ENCODE peak calls at places on chromosome 5, in six cellular contexts. One of them, this sample, is unnamed.

GRCh38 chr5:169018980-169019379 is 282.0 kb downstream of the SLIT3 start:
- DNase-seq in activated T-helper 1 cell treated with anti-CD3 and anti-CD28 coated beads, Interleukin-2, amount 50 U/mL, for 16 hours: no peak
- DNase-seq in AG08396: no peak
- DNase-seq in stimulated activated CD4-positive, alpha-beta T cell treated with anti-CD3 and anti-CD28 coated beads, Interleukin-4, amount 100 ng/mL, for 4 hours: no peak
- DNase-seq in amniotic epithelial cell: no peak
- DNase-seq in Calu3: no peak
- DNase-seq in this sample: no peak

GRCh38 chr5:61817472-61818326 is 485.6 kb downstream of the ZSWIM6 start:
- DNase-seq in amniotic epithelial cell: peak; percentile 50
- DNase-seq in AG08396: peak; percentile 38
- DNase-seq in activated T-helper 1 cell treated with anti-CD3 and anti-CD28 coated beads, Interleukin-2, amount 50 U/mL, for 16 hours: no peak
- DNase-seq in stimulated activated CD4-positive, alpha-beta T cell treated with anti-CD3 and anti-CD28 coated beads, Interleukin-4, amount 100 ng/mL, for 4 hours: no peak
- DNase-seq in Calu3: peak; percentile 56
- DNase-seq in this sample: peak; percentile 79

GRCh38 chr5:88438006-88438405 is 169.4 kb upstream of the TMEM161B start:
- DNase-seq in AG08396: peak; percentile 4
- DNase-seq in Calu3: peak; percentile 81
- DNase-seq in activated T-helper 1 cell treated with anti-CD3 and anti-CD28 coated beads, Interleukin-2, amount 50 U/mL, for 16 hours: no peak
- DNase-seq in amniotic epithelial cell: no peak
- DNase-seq in stimulated activated CD4-positive, alpha-beta T cell treated with anti-CD3 and anti-CD28 coated beads, Interleukin-4, amount 100 ng/mL, for 4 hours: no peak
- DNase-seq in this sample: peak; percentile 29

GRCh38 chr5:6729400-6730310 is 16.4 kb downstream of the TENT4A start:
- DNase-seq in amniotic epithelial cell: no peak
- DNase-seq in AG08396: no peak
- DNase-seq in stimulated activated CD4-positive, alpha-beta T cell treated with anti-CD3 and anti-CD28 coated beads, Interleukin-4, amount 100 ng/mL, for 4 hours: peak; percentile 21
- DNase-seq in activated T-helper 1 cell treated with anti-CD3 and anti-CD28 coated beads, Interleukin-2, amount 50 U/mL, for 16 hours: no peak
- DNase-seq in Calu3: no peak
- DNase-seq in this sample: no peak

GRCh38 chr5:106171132-106171531 is 1499.6 kb downstream of the EFNA5 start:
- DNase-seq in amniotic epithelial cell: no peak
- DNase-seq in stimulated activated CD4-positive, alpha-beta T cell treated with anti-CD3 and anti-CD28 coated beads, Interleukin-4, amount 100 ng/mL, for 4 hours: no peak
- DNase-seq in AG08396: no peak
- DNase-seq in Calu3: no peak
- DNase-seq in activated T-helper 1 cell treated with anti-CD3 and anti-CD28 coated beads, Interleukin-2, amount 50 U/mL, for 16 hours: no peak
- DNase-seq in this sample: no peak

GRCh38 chr5:97549496-97549895 is 366.4 kb upstream of the RIOK2 start:
- DNase-seq in amniotic epithelial cell: no peak
- DNase-seq in activated T-helper 1 cell treated with anti-CD3 and anti-CD28 coated beads, Interleukin-2, amount 50 U/mL, for 16 hours: no peak
- DNase-seq in Calu3: no peak
- DNase-seq in AG08396: no peak
- DNase-seq in stimulated activated CD4-positive, alpha-beta T cell treated with anti-CD3 and anti-CD28 coated beads, Interleukin-4, amount 100 ng/mL, for 4 hours: no peak
- DNase-seq in this sample: no peak

GRCh38 chr5:35369965-35370790 is 139.9 kb upstream of the PRLR start:
- DNase-seq in Calu3: no peak
- DNase-seq in amniotic epithelial cell: peak; percentile 32
- DNase-seq in stimulated activated CD4-positive, alpha-beta T cell treated with anti-CD3 and anti-CD28 coated beads, Interleukin-4, amount 100 ng/mL, for 4 hours: no peak
- DNase-seq in AG08396: no peak
- DNase-seq in activated T-helper 1 cell treated with anti-CD3 and anti-CD28 coated beads, Interleukin-2, amount 50 U/mL, for 16 hours: no peak
- DNase-seq in this sample: peak; percentile 76

GRCh38 chr5:132181011-132181629 is 46.5 kb downstream of the P4HA2 start:
- DNase-seq in stimulated activated CD4-positive, alpha-beta T cell treated with anti-CD3 and anti-CD28 coated beads, Interleukin-4, amount 100 ng/mL, for 4 hours: no peak
- DNase-seq in amniotic epithelial cell: no peak
- DNase-seq in activated T-helper 1 cell treated with anti-CD3 and anti-CD28 coated beads, Interleukin-2, amount 50 U/mL, for 16 hours: no peak
- DNase-seq in Calu3: no peak
- DNase-seq in AG08396: no peak
- DNase-seq in this sample: no peak

GRCh38 chr5:151885138-151885908 is 39.3 kb downstream of the GLRA1 start:
- DNase-seq in AG08396: no peak
- DNase-seq in Calu3: no peak
- DNase-seq in stimulated activated CD4-positive, alpha-beta T cell treated with anti-CD3 and anti-CD28 coated beads, Interleukin-4, amount 100 ng/mL, for 4 hours: no peak
- DNase-seq in amniotic epithelial cell: no peak
- DNase-seq in activated T-helper 1 cell treated with anti-CD3 and anti-CD28 coated beads, Interleukin-2, amount 50 U/mL, for 16 hours: no peak
- DNase-seq in this sample: no peak

GRCh38 chr5:71836084-71836483 is 117.0 kb downstream of the CARTPT start:
- DNase-seq in amniotic epithelial cell: peak; percentile 6
- DNase-seq in Calu3: no peak
- DNase-seq in activated T-helper 1 cell treated with anti-CD3 and anti-CD28 coated beads, Interleukin-2, amount 50 U/mL, for 16 hours: no peak
- DNase-seq in stimulated activated CD4-positive, alpha-beta T cell treated with anti-CD3 and anti-CD28 coated beads, Interleukin-4, amount 100 ng/mL, for 4 hours: no peak
- DNase-seq in AG08396: no peak
- DNase-seq in this sample: no peak

GRCh38 chr5:165157209-165157608 is 1651.8 kb downstream of the MAT2B start:
- DNase-seq in amniotic epithelial cell: peak; percentile 40
- DNase-seq in AG08396: no peak
- DNase-seq in stimulated activated CD4-positive, alpha-beta T cell treated with anti-CD3 and anti-CD28 coated beads, Interleukin-4, amount 100 ng/mL, for 4 hours: no peak
- DNase-seq in activated T-helper 1 cell treated with anti-CD3 and anti-CD28 coated beads, Interleukin-2, amount 50 U/mL, for 16 hours: no peak
- DNase-seq in Calu3: no peak
- DNase-seq in this sample: no peak

GRCh38 chr5:60929024-60929423 is 15.8 kb downstream of the ERCC8 start:
- DNase-seq in AG08396: no peak
- DNase-seq in stimulated activated CD4-positive, alpha-beta T cell treated with anti-CD3 and anti-CD28 coated beads, Interleukin-4, amount 100 ng/mL, for 4 hours: no peak
- DNase-seq in Calu3: no peak
- DNase-seq in activated T-helper 1 cell treated with anti-CD3 and anti-CD28 coated beads, Interleukin-2, amount 50 U/mL, for 16 hours: no peak
- DNase-seq in amniotic epithelial cell: peak; percentile 8
- DNase-seq in this sample: no peak

GRCh38 chr5:10564838-10565784 is 1.2 kb downstream of the ANKRD33B start:
- DNase-seq in AG08396: peak; percentile 31
- DNase-seq in stimulated activated CD4-positive, alpha-beta T cell treated with anti-CD3 and anti-CD28 coated beads, Interleukin-4, amount 100 ng/mL, for 4 hours: peak; percentile 13
- DNase-seq in Calu3: no peak
- DNase-seq in activated T-helper 1 cell treated with anti-CD3 and anti-CD28 coated beads, Interleukin-2, amount 50 U/mL, for 16 hours: no peak
- DNase-seq in amniotic epithelial cell: no peak
- DNase-seq in this sample: no peak

GRCh38 chr5:107377277-107377609 is 293.5 kb downstream of the EFNA5 start:
- DNase-seq in AG08396: no peak
- DNase-seq in amniotic epithelial cell: no peak
- DNase-seq in stimulated activated CD4-positive, alpha-beta T cell treated with anti-CD3 and anti-CD28 coated beads, Interleukin-4, amount 100 ng/mL, for 4 hours: no peak
- DNase-seq in Calu3: no peak
- DNase-seq in activated T-helper 1 cell treated with anti-CD3 and anti-CD28 coated beads, Interleukin-2, amount 50 U/mL, for 16 hours: no peak
- DNase-seq in this sample: no peak

GRCh38 chr5:38532165-38532669 is 24.2 kb downstream of the LIFR start:
- DNase-seq in AG08396: no peak
- DNase-seq in amniotic epithelial cell: no peak
- DNase-seq in activated T-helper 1 cell treated with anti-CD3 and anti-CD28 coated beads, Interleukin-2, amount 50 U/mL, for 16 hours: no peak
- DNase-seq in stimulated activated CD4-positive, alpha-beta T cell treated with anti-CD3 and anti-CD28 coated beads, Interleukin-4, amount 100 ng/mL, for 4 hours: no peak
- DNase-seq in Calu3: no peak
- DNase-seq in this sample: peak; percentile 19

GRCh38 chr5:6736524-6737042 is 23.4 kb downstream of the TENT4A start:
- DNase-seq in Calu3: no peak
- DNase-seq in amniotic epithelial cell: no peak
- DNase-seq in AG08396: no peak
- DNase-seq in activated T-helper 1 cell treated with anti-CD3 and anti-CD28 coated beads, Interleukin-2, amount 50 U/mL, for 16 hours: no peak
- DNase-seq in stimulated activated CD4-positive, alpha-beta T cell treated with anti-CD3 and anti-CD28 coated beads, Interleukin-4, amount 100 ng/mL, for 4 hours: no peak
- DNase-seq in this sample: no peak

GRCh38 chr5:17411436-17411835 is 86.6 kb upstream of the TAF11L2 start:
- DNase-seq in activated T-helper 1 cell treated with anti-CD3 and anti-CD28 coated beads, Interleukin-2, amount 50 U/mL, for 16 hours: no peak
- DNase-seq in stimulated activated CD4-positive, alpha-beta T cell treated with anti-CD3 and anti-CD28 coated beads, Interleukin-4, amount 100 ng/mL, for 4 hours: no peak
- DNase-seq in amniotic epithelial cell: peak; percentile 88
- DNase-seq in AG08396: no peak
- DNase-seq in Calu3: no peak
- DNase-seq in this sample: peak; percentile 44

GRCh38 chr5:10555134-10555733 is 8.6 kb upstream of the ANKRD33B start:
- DNase-seq in activated T-helper 1 cell treated with anti-CD3 and anti-CD28 coated beads, Interleukin-2, amount 50 U/mL, for 16 hours: no peak
- DNase-seq in Calu3: peak; percentile 31
- DNase-seq in stimulated activated CD4-positive, alpha-beta T cell treated with anti-CD3 and anti-CD28 coated beads, Interleukin-4, amount 100 ng/mL, for 4 hours: no peak
- DNase-seq in AG08396: peak; percentile 63
- DNase-seq in amniotic epithelial cell: peak; percentile 68
- DNase-seq in this sample: peak; percentile 81

GRCh38 chr5:1341863-1342262 is 3.0 kb downstream of the CLPTM1L start:
- DNase-seq in AG08396: no peak
- DNase-seq in amniotic epithelial cell: no peak
- DNase-seq in activated T-helper 1 cell treated with anti-CD3 and anti-CD28 coated beads, Interleukin-2, amount 50 U/mL, for 16 hours: no peak
- DNase-seq in stimulated activated CD4-positive, alpha-beta T cell treated with anti-CD3 and anti-CD28 coated beads, Interleukin-4, amount 100 ng/mL, for 4 hours: no peak
- DNase-seq in Calu3: no peak
- DNase-seq in this sample: no peak

GRCh38 chr5:38023799-38024198 is 184.0 kb upstream of the GDNF start:
- DNase-seq in Calu3: no peak
- DNase-seq in stimulated activated CD4-positive, alpha-beta T cell treated with anti-CD3 and anti-CD28 coated beads, Interleukin-4, amount 100 ng/mL, for 4 hours: no peak
- DNase-seq in AG08396: no peak
- DNase-seq in activated T-helper 1 cell treated with anti-CD3 and anti-CD28 coated beads, Interleukin-2, amount 50 U/mL, for 16 hours: no peak
- DNase-seq in amniotic epithelial cell: no peak
- DNase-seq in this sample: no peak

GRCh38 chr5:68252678-68253520 is 37.3 kb downstream of the PIK3R1 start:
- DNase-seq in Calu3: peak; percentile 67
- DNase-seq in amniotic epithelial cell: peak; percentile 71
- DNase-seq in AG08396: peak; percentile 65
- DNase-seq in activated T-helper 1 cell treated with anti-CD3 and anti-CD28 coated beads, Interleukin-2, amount 50 U/mL, for 16 hours: no peak
- DNase-seq in stimulated activated CD4-positive, alpha-beta T cell treated with anti-CD3 and anti-CD28 coated beads, Interleukin-4, amount 100 ng/mL, for 4 hours: peak; percentile 28
- DNase-seq in this sample: peak; percentile 37

GRCh38 chr5:50969207-50970145 is 303.0 kb downstream of the PARP8 start:
- DNase-seq in amniotic epithelial cell: no peak
- DNase-seq in stimulated activated CD4-positive, alpha-beta T cell treated with anti-CD3 and anti-CD28 coated beads, Interleukin-4, amount 100 ng/mL, for 4 hours: no peak
- DNase-seq in activated T-helper 1 cell treated with anti-CD3 and anti-CD28 coated beads, Interleukin-2, amount 50 U/mL, for 16 hours: no peak
- DNase-seq in Calu3: no peak
- DNase-seq in AG08396: no peak
- DNase-seq in this sample: no peak

GRCh38 chr5:87268126-87268969 is 665 bp downstream of the RASA1 start:
- DNase-seq in AG08396: peak; percentile 65
- DNase-seq in Calu3: peak; percentile 90
- DNase-seq in stimulated activated CD4-positive, alpha-beta T cell treated with anti-CD3 and anti-CD28 coated beads, Interleukin-4, amount 100 ng/mL, for 4 hours: peak; percentile 66
- DNase-seq in amniotic epithelial cell: peak; percentile 63
- DNase-seq in activated T-helper 1 cell treated with anti-CD3 and anti-CD28 coated beads, Interleukin-2, amount 50 U/mL, for 16 hours: peak; percentile 60
- DNase-seq in this sample: peak; percentile 83

GRCh38 chr5:170782438-170782837 is 1.1 kb upstream of the GABRP start:
- DNase-seq in amniotic epithelial cell: no peak
- DNase-seq in AG08396: no peak
- DNase-seq in Calu3: peak; percentile 91
- DNase-seq in activated T-helper 1 cell treated with anti-CD3 and anti-CD28 coated beads, Interleukin-2, amount 50 U/mL, for 16 hours: no peak
- DNase-seq in stimulated activated CD4-positive, alpha-beta T cell treated with anti-CD3 and anti-CD28 coated beads, Interleukin-4, amount 100 ng/mL, for 4 hours: no peak
- DNase-seq in this sample: no peak

GRCh38 chr5:137360607-137361006 is 138.5 kb downstream of the SPOCK1 start:
- DNase-seq in stimulated activated CD4-positive, alpha-beta T cell treated with anti-CD3 and anti-CD28 coated beads, Interleukin-4, amount 100 ng/mL, for 4 hours: no peak
- DNase-seq in activated T-helper 1 cell treated with anti-CD3 and anti-CD28 coated beads, Interleukin-2, amount 50 U/mL, for 16 hours: no peak
- DNase-seq in amniotic epithelial cell: peak; percentile 37
- DNase-seq in AG08396: no peak
- DNase-seq in Calu3: no peak
- DNase-seq in this sample: no peak

GRCh38 chr5:176501333-176501732 is 35.9 kb downstream of the RNF44 start:
- DNase-seq in activated T-helper 1 cell treated with anti-CD3 and anti-CD28 coated beads, Interleukin-2, amount 50 U/mL, for 16 hours: no peak
- DNase-seq in Calu3: no peak
- DNase-seq in AG08396: peak; percentile 65
- DNase-seq in amniotic epithelial cell: peak; percentile 91
- DNase-seq in stimulated activated CD4-positive, alpha-beta T cell treated with anti-CD3 and anti-CD28 coated beads, Interleukin-4, amount 100 ng/mL, for 4 hours: no peak
- DNase-seq in this sample: no peak

GRCh38 chr5:28808967-28809810 is 1770.8 kb upstream of the CDH9 start:
- DNase-seq in Calu3: no peak
- DNase-seq in activated T-helper 1 cell treated with anti-CD3 and anti-CD28 coated beads, Interleukin-2, amount 50 U/mL, for 16 hours: no peak
- DNase-seq in AG08396: no peak
- DNase-seq in stimulated activated CD4-positive, alpha-beta T cell treated with anti-CD3 and anti-CD28 coated beads, Interleukin-4, amount 100 ng/mL, for 4 hours: no peak
- DNase-seq in amniotic epithelial cell: no peak
- DNase-seq in this sample: no peak

GRCh38 chr5:78677777-78678668 is 29.5 kb upstream of the LHFPL2 start:
- DNase-seq in Calu3: peak; percentile 57
- DNase-seq in amniotic epithelial cell: peak; percentile 98
- DNase-seq in AG08396: peak; percentile 54
- DNase-seq in stimulated activated CD4-positive, alpha-beta T cell treated with anti-CD3 and anti-CD28 coated beads, Interleukin-4, amount 100 ng/mL, for 4 hours: no peak
- DNase-seq in activated T-helper 1 cell treated with anti-CD3 and anti-CD28 coated beads, Interleukin-2, amount 50 U/mL, for 16 hours: no peak
- DNase-seq in this sample: peak; percentile 95

GRCh38 chr5:146620663-146621051 is 104.7 kb upstream of the GPR151 start:
- DNase-seq in AG08396: no peak
- DNase-seq in Calu3: no peak
- DNase-seq in activated T-helper 1 cell treated with anti-CD3 and anti-CD28 coated beads, Interleukin-2, amount 50 U/mL, for 16 hours: no peak
- DNase-seq in amniotic epithelial cell: no peak
- DNase-seq in stimulated activated CD4-positive, alpha-beta T cell treated with anti-CD3 and anti-CD28 coated beads, Interleukin-4, amount 100 ng/mL, for 4 hours: no peak
- DNase-seq in this sample: no peak

GRCh38 chr5:179250561-179251225 is 94.6 kb downstream of the ADAMTS2 start:
- DNase-seq in activated T-helper 1 cell treated with anti-CD3 and anti-CD28 coated beads, Interleukin-2, amount 50 U/mL, for 16 hours: no peak
- DNase-seq in amniotic epithelial cell: no peak
- DNase-seq in Calu3: no peak
- DNase-seq in stimulated activated CD4-positive, alpha-beta T cell treated with anti-CD3 and anti-CD28 coated beads, Interleukin-4, amount 100 ng/mL, for 4 hours: no peak
- DNase-seq in AG08396: no peak
- DNase-seq in this sample: no peak

GRCh38 chr5:14745753-14746152 is 81.2 kb downstream of the OTULIN start:
- DNase-seq in stimulated activated CD4-positive, alpha-beta T cell treated with anti-CD3 and anti-CD28 coated beads, Interleukin-4, amount 100 ng/mL, for 4 hours: no peak
- DNase-seq in amniotic epithelial cell: no peak
- DNase-seq in activated T-helper 1 cell treated with anti-CD3 and anti-CD28 coated beads, Interleukin-2, amount 50 U/mL, for 16 hours: no peak
- DNase-seq in AG08396: no peak
- DNase-seq in Calu3: no peak
- DNase-seq in this sample: no peak

GRCh38 chr5:89003563-89004036 is 120.6 kb upstream of the MEF2C start:
- DNase-seq in Calu3: no peak
- DNase-seq in amniotic epithelial cell: no peak
- DNase-seq in AG08396: no peak
- DNase-seq in activated T-helper 1 cell treated with anti-CD3 and anti-CD28 coated beads, Interleukin-2, amount 50 U/mL, for 16 hours: no peak
- DNase-seq in stimulated activated CD4-positive, alpha-beta T cell treated with anti-CD3 and anti-CD28 coated beads, Interleukin-4, amount 100 ng/mL, for 4 hours: no peak
- DNase-seq in this sample: no peak

This sample was measured in trophoblast cell.